ENCODE peak calls at places on chromosomes 16 and 17, in five cellular contexts. One of them, this sample, is unnamed.

GRCh38 chr17:1376061-1376460 is 24.0 kb downstream of the YWHAE start:
- DNase-seq in epithelial cell of esophagus: no peak
- DNase-seq in activated CD8-positive, alpha-beta memory T cell treated with anti-CD3 and anti-CD28 coated beads for 1 hour: no peak
- DNase-seq in Right ventricle myocardium superior: no peak
- DNase-seq in activated naive CD8-positive, alpha-beta T cell treated with anti-CD3 and anti-CD28 coated beads for 36 hours: no peak
- DNase-seq in this sample: no peak

GRCh38 chr16:29811896-29812665 is at the start of gene PRRT2:
- DNase-seq in Right ventricle myocardium superior: peak; percentile 75
- DNase-seq in activated naive CD8-positive, alpha-beta T cell treated with anti-CD3 and anti-CD28 coated beads for 36 hours: peak; percentile 59
- DNase-seq in epithelial cell of esophagus: no peak
- DNase-seq in activated CD8-positive, alpha-beta memory T cell treated with anti-CD3 and anti-CD28 coated beads for 1 hour: no peak
- DNase-seq in this sample: peak; percentile 65

GRCh38 chr17:65184235-65184959 is 47.2 kb downstream of the RGS9 start:
- DNase-seq in activated CD8-positive, alpha-beta memory T cell treated with anti-CD3 and anti-CD28 coated beads for 1 hour: no peak
- DNase-seq in activated naive CD8-positive, alpha-beta T cell treated with anti-CD3 and anti-CD28 coated beads for 36 hours: no peak
- DNase-seq in epithelial cell of esophagus: no peak
- DNase-seq in Right ventricle myocardium superior: no peak
- DNase-seq in this sample: no peak

GRCh38 chr17:22337467-22337866 is 645.1 kb downstream of the KCNJ18 start:
- DNase-seq in epithelial cell of esophagus: no peak
- DNase-seq in activated naive CD8-positive, alpha-beta T cell treated with anti-CD3 and anti-CD28 coated beads for 36 hours: no peak
- DNase-seq in activated CD8-positive, alpha-beta memory T cell treated with anti-CD3 and anti-CD28 coated beads for 1 hour: no peak
- DNase-seq in Right ventricle myocardium superior: no peak
- DNase-seq in this sample: no peak

GRCh38 chr17:57644311-57644710 is 100.8 kb downstream of the CCDC182 start:
- DNase-seq in epithelial cell of esophagus: no peak
- DNase-seq in Right ventricle myocardium superior: no peak
- DNase-seq in activated CD8-positive, alpha-beta memory T cell treated with anti-CD3 and anti-CD28 coated beads for 1 hour: no peak
- DNase-seq in activated naive CD8-positive, alpha-beta T cell treated with anti-CD3 and anti-CD28 coated beads for 36 hours: no peak
- DNase-seq in this sample: no peak

GRCh38 chr17:40309031-40309937 is at the start of gene RARA:
- DNase-seq in epithelial cell of esophagus: peak; percentile 69
- DNase-seq in Right ventricle myocardium superior: peak; percentile 76
- DNase-seq in activated CD8-positive, alpha-beta memory T cell treated with anti-CD3 and anti-CD28 coated beads for 1 hour: no peak
- DNase-seq in activated naive CD8-positive, alpha-beta T cell treated with anti-CD3 and anti-CD28 coated beads for 36 hours: peak; percentile 37
- DNase-seq in this sample: peak; percentile 77

GRCh38 chr17:64058547-64059115 is 38.2 kb upstream of the ICAM2 start:
- DNase-seq in epithelial cell of esophagus: no peak
- DNase-seq in Right ventricle myocardium superior: no peak
- DNase-seq in activated naive CD8-positive, alpha-beta T cell treated with anti-CD3 and anti-CD28 coated beads for 36 hours: no peak
- DNase-seq in activated CD8-positive, alpha-beta memory T cell treated with anti-CD3 and anti-CD28 coated beads for 1 hour: no peak
- DNase-seq in this sample: no peak

GRCh38 chr17:50270430-50271172 is 3.7 kb upstream of the TMEM92 start:
- DNase-seq in Right ventricle myocardium superior: peak; percentile 62
- DNase-seq in epithelial cell of esophagus: no peak
- DNase-seq in activated naive CD8-positive, alpha-beta T cell treated with anti-CD3 and anti-CD28 coated beads for 36 hours: no peak
- DNase-seq in activated CD8-positive, alpha-beta memory T cell treated with anti-CD3 and anti-CD28 coated beads for 1 hour: no peak
- DNase-seq in this sample: peak; percentile 13

GRCh38 chr16:19330801-19331484 is 45.4 kb downstream of the CLEC19A start:
- DNase-seq in activated naive CD8-positive, alpha-beta T cell treated with anti-CD3 and anti-CD28 coated beads for 36 hours: no peak
- DNase-seq in Right ventricle myocardium superior: no peak
- DNase-seq in activated CD8-positive, alpha-beta memory T cell treated with anti-CD3 and anti-CD28 coated beads for 1 hour: no peak
- DNase-seq in epithelial cell of esophagus: peak; percentile 60
- DNase-seq in this sample: no peak

GRCh38 chr16:17294856-17295255 is 175.9 kb downstream of the XYLT1 start:
- DNase-seq in epithelial cell of esophagus: no peak
- DNase-seq in activated CD8-positive, alpha-beta memory T cell treated with anti-CD3 and anti-CD28 coated beads for 1 hour: no peak
- DNase-seq in activated naive CD8-positive, alpha-beta T cell treated with anti-CD3 and anti-CD28 coated beads for 36 hours: no peak
- DNase-seq in Right ventricle myocardium superior: no peak
- DNase-seq in this sample: no peak

GRCh38 chr16:1772908-1773702 is at the start of gene MRPS34:
- DNase-seq in activated naive CD8-positive, alpha-beta T cell treated with anti-CD3 and anti-CD28 coated beads for 36 hours: peak; percentile 87
- DNase-seq in epithelial cell of esophagus: peak; percentile 89
- DNase-seq in activated CD8-positive, alpha-beta memory T cell treated with anti-CD3 and anti-CD28 coated beads for 1 hour: peak; percentile 69
- DNase-seq in Right ventricle myocardium superior: peak; percentile 90
- DNase-seq in this sample: peak; percentile 89

GRCh38 chr17:15406081-15406480 is 61.3 kb downstream of the CDRT4 start:
- DNase-seq in activated CD8-positive, alpha-beta memory T cell treated with anti-CD3 and anti-CD28 coated beads for 1 hour: no peak
- DNase-seq in epithelial cell of esophagus: no peak
- DNase-seq in Right ventricle myocardium superior: no peak
- DNase-seq in activated naive CD8-positive, alpha-beta T cell treated with anti-CD3 and anti-CD28 coated beads for 36 hours: no peak
- DNase-seq in this sample: no peak

GRCh38 chr17:42112552-42113176 is at the start of gene DHX58:
- DNase-seq in epithelial cell of esophagus: peak; percentile 87
- DNase-seq in activated naive CD8-positive, alpha-beta T cell treated with anti-CD3 and anti-CD28 coated beads for 36 hours: peak; percentile 82
- DNase-seq in activated CD8-positive, alpha-beta memory T cell treated with anti-CD3 and anti-CD28 coated beads for 1 hour: peak; percentile 56
- DNase-seq in Right ventricle myocardium superior: peak; percentile 77
- DNase-seq in this sample: peak; percentile 94

GRCh38 chr17:44417553-44417952 is 28.1 kb upstream of the ITGA2B start:
- DNase-seq in Right ventricle myocardium superior: no peak
- DNase-seq in epithelial cell of esophagus: peak; percentile 96
- DNase-seq in activated CD8-positive, alpha-beta memory T cell treated with anti-CD3 and anti-CD28 coated beads for 1 hour: no peak
- DNase-seq in activated naive CD8-positive, alpha-beta T cell treated with anti-CD3 and anti-CD28 coated beads for 36 hours: no peak
- DNase-seq in this sample: peak; percentile 52

GRCh38 chr17:40576113-40576740 is 11.0 kb upstream of the CCR7 start:
- DNase-seq in activated naive CD8-positive, alpha-beta T cell treated with anti-CD3 and anti-CD28 coated beads for 36 hours: no peak
- DNase-seq in Right ventricle myocardium superior: no peak
- DNase-seq in activated CD8-positive, alpha-beta memory T cell treated with anti-CD3 and anti-CD28 coated beads for 1 hour: no peak
- DNase-seq in epithelial cell of esophagus: no peak
- DNase-seq in this sample: no peak

GRCh38 chr16:35906440-35906839 is 2447.0 kb downstream of the TP53TG3F start:
- DNase-seq in activated CD8-positive, alpha-beta memory T cell treated with anti-CD3 and anti-CD28 coated beads for 1 hour: no peak
- DNase-seq in Right ventricle myocardium superior: no peak
- DNase-seq in activated naive CD8-positive, alpha-beta T cell treated with anti-CD3 and anti-CD28 coated beads for 36 hours: no peak
- DNase-seq in epithelial cell of esophagus: no peak
- DNase-seq in this sample: no peak

GRCh38 chr16:86931410-86931941 is 353.1 kb downstream of the FOXL1 start:
- DNase-seq in activated naive CD8-positive, alpha-beta T cell treated with anti-CD3 and anti-CD28 coated beads for 36 hours: no peak
- DNase-seq in epithelial cell of esophagus: peak; percentile 54
- DNase-seq in Right ventricle myocardium superior: peak; percentile 84
- DNase-seq in activated CD8-positive, alpha-beta memory T cell treated with anti-CD3 and anti-CD28 coated beads for 1 hour: no peak
- DNase-seq in this sample: no peak

GRCh38 chr17:39939588-39940419 is 12.3 kb downstream of the LRRC3C start:
- DNase-seq in activated naive CD8-positive, alpha-beta T cell treated with anti-CD3 and anti-CD28 coated beads for 36 hours: peak; percentile 59
- DNase-seq in Right ventricle myocardium superior: no peak
- DNase-seq in epithelial cell of esophagus: peak; percentile 71
- DNase-seq in activated CD8-positive, alpha-beta memory T cell treated with anti-CD3 and anti-CD28 coated beads for 1 hour: no peak
- DNase-seq in this sample: peak; percentile 66

GRCh38 chr16:12674096-12674495 is 129.6 kb downstream of the CPPED1 start:
- DNase-seq in Right ventricle myocardium superior: no peak
- DNase-seq in epithelial cell of esophagus: no peak
- DNase-seq in activated naive CD8-positive, alpha-beta T cell treated with anti-CD3 and anti-CD28 coated beads for 36 hours: no peak
- DNase-seq in activated CD8-positive, alpha-beta memory T cell treated with anti-CD3 and anti-CD28 coated beads for 1 hour: no peak
- DNase-seq in this sample: no peak